ENCODE peak calls at places on chromosomes 16 and 17, in six cellular contexts. L is CD4-positive, CD25-positive, alpha-beta regulatory T cell; G is testis; C is tibial nerve; I is colonic mucosa; K is heart left ventricle. S is an unnamed sample.

GRCh38 chr16:70648606-70649005 is 2.2 kb downstream of the IL34 start:
- DNase-seq in K (no peak), I (no peak), L (no peak), C (no peak), G (no peak), S (no peak)

GRCh38 chr17:38358586-38359513 is 7.2 kb downstream of the SOCS7 start:
- DNase-seq in K (no peak), C (no peak), I (no peak), L (no peak), G (no peak), S (no peak)

GRCh38 chr17:47220531-47220999 is 11.4 kb downstream of the MYL4 start:
- DNase-seq in G (no peak), I (no peak), L (peak), C (no peak), K (no peak), S (no peak)

GRCh38 chr17:21043296-21044232 is 753 bp upstream of the USP22 start:
- DNase-seq in C (peak), I (peak), G (peak), K (peak), L (peak), S (peak)

GRCh38 chr16:3729161-3730112 is 12.1 kb upstream of the TRAP1 start:
- DNase-seq in G (no peak), L (no peak), C (no peak), K (no peak), I (no peak), S (no peak)

GRCh38 chr17:78428025-78428575 is 49.7 kb downstream of the PGS1 start:
- DNase-seq in K (no peak), C (no peak), L (no peak), G (no peak), I (no peak), S (no peak)

GRCh38 chr17:61411114-61411943 is 11.7 kb downstream of the TBX2 start:
- DNase-seq in K (peak), G (no peak), C (no peak), L (no peak), I (peak), S (no peak)

GRCh38 chr16:13305019-13305755 is 403.8 kb downstream of the SHISA9 start:
- DNase-seq in L (no peak), K (no peak), I (no peak), C (no peak), G (no peak), S (no peak)

GRCh38 chr16:28863929-28864886 is 565 bp downstream of the SH2B1 start:
- DNase-seq in G (peak), C (no peak), L (peak), I (peak), K (no peak), S (no peak)

GRCh38 chr17:40475234-40476210 is 25.9 kb downstream of the TNS4 start:
- DNase-seq in I (no peak), L (no peak), C (no peak), G (no peak), K (no peak), S (no peak)

GRCh38 chr17:8318010-8318409 is 8.0 kb downstream of the ARHGEF15 start:
- DNase-seq in G (no peak), C (no peak), K (no peak), L (no peak), I (no peak), S (no peak)

GRCh38 chr17:29143894-29144293 is 36.3 kb downstream of the MYO18A start:
- DNase-seq in I (no peak), K (no peak), L (no peak), C (no peak), G (peak), S (no peak)

GRCh38 chr17:50182783-50183438 is 17.1 kb downstream of the SGCA start:
- DNase-seq in L (no peak), I (no peak), C (no peak), K (no peak), G (no peak), S (no peak)

GRCh38 chr17:74123350-74123749 is 80.1 kb upstream of the RPL38 start:
- DNase-seq in K (no peak), C (no peak), L (no peak), G (no peak), I (no peak), S (peak)

GRCh38 chr17:29116652-29117439 is 63.4 kb downstream of the MYO18A start:
- DNase-seq in C (peak), K (peak), G (peak), I (peak), L (peak), S (peak)

GRCh38 chr17:49964539-49965521 is 4.2 kb upstream of the DLX4 start:
- DNase-seq in L (peak), I (no peak), K (no peak), G (no peak), C (no peak), S (no peak)

GRCh38 chr17:60142872-60143499 is 6.8 kb upstream of the CA4 start:
- DNase-seq in K (peak), G (peak), C (peak), L (peak), I (peak), S (peak)

GRCh38 chr17:80898706-80899105 is 92.9 kb upstream of the CHMP6 start:
- DNase-seq in L (no peak), C (no peak), I (no peak), K (no peak), G (no peak), S (no peak)

GRCh38 chr16:4768549-4769305 is 1.8 kb upstream of the ZNF500 start:
- DNase-seq in L (peak), G (peak), K (peak), I (peak), C (peak), S (peak)

GRCh38 chr16:25771216-25771615 is 79.5 kb downstream of the HS3ST4 start:
- DNase-seq in C (no peak), L (no peak), G (no peak), I (no peak), K (no peak), S (no peak)

GRCh38 chr16:30808163-30808562 is 21.2 kb upstream of the ZNF629 start:
- DNase-seq in C (no peak), G (no peak), K (no peak), I (no peak), L (no peak), S (no peak)

GRCh38 chr17:74296548-74296936 is 22.5 kb downstream of the DNAI2 start:
- DNase-seq in L (peak), I (peak), K (peak), C (peak), G (peak), S (no peak)

GRCh38 chr16:12311887-12312286 is 335.4 kb downstream of the SNX29 start:
- DNase-seq in I (no peak), C (no peak), K (no peak), L (no peak), G (no peak), S (no peak)

GRCh38 chr17:51720439-51720838 is 438.1 kb downstream of the CA10 start:
- DNase-seq in I (no peak), K (no peak), C (no peak), G (no peak), L (no peak), S (no peak)

GRCh38 chr17:1455291-1455747 is 713 bp downstream of the CRK start:
- DNase-seq in G (peak), C (no peak), K (peak), L (peak), I (peak), S (no peak)

DNA sequence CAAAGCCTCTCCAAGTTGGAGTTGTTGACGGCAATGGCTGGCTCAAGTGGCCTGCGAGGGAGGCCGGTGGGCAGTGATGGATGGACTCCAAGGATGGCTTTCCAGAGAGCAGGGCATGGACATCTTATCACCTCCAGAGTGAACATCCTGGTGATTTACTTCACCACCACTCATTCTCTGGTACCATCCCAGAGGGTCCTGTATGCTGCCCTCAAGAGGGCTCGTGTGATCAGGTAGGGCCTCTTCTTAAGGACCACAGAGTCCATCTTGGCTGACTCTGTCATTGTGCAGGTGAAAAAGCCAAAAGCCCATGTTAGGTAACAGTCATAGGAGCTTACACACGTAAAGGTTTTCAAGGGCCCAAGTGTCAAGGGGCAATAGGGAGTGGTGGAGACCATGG is 219.9 kb upstream of the N4BP1 start:
- DNase-seq in I (no peak), L (no peak), K (no peak), G (no peak), C (no peak), S (no peak)
- H3K27ac ChIP-seq in I (no peak), L (no peak), K (no peak), G (no peak), C (no peak), S (no peak)

GRCh38 chr17:79792984-79793923 is 3.6 kb downstream of the CBX8 start:
- DNase-seq in K (no peak), C (no peak), G (no peak), I (no peak), L (no peak), S (no peak)
- H3K4me3 ChIP-seq in K (no peak), C (peak), G (peak), I (peak), L (no peak), S (no peak)

DNA sequence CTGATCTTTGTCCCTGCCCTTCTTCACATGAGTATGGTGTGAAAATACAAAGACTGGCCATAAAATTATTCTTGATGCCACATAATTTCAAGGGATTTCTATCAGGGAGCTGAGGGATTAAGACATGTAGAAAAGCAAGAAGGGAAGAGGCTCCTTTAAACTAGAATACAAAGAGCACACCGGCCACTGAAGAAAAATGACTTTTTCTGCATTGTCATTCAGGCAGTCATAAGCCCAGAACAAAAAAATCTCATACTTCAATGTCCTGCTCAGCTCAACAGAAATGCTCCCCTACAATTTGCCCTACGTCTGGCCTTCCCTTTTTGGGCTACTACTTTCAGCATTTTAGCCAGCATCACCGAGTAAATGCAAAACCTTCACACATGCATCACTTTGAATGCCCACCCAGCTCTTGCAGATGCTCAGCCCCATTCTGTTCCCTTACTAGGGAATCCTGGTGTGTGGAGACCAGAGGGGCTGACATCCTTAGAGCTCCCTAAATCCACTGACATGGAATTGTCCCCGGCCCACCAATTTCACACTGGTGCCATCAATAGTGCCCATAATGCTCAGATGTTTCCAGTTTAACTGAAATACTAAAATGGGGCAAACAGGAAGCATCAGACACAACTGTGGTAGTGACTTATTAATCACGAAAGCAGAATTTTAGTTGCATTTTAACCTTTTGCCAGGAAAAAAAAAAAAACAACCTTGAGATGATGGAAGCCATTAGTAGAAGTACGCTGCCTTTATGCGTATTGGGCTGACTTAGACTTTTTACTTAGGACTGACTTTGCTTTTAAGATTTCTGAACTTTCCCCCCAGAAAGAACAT is 2.7 kb downstream of the MAP3K14 start:
- DNase-seq in I (no peak), G (no peak), K (no peak), L (peak), C (no peak), S (no peak)
- H3K27ac ChIP-seq in I (peak), G (peak), K (peak), L (peak), C (peak), S (no peak)

GRCh38 chr16:85610059-85610445 is 3.1 kb upstream of the GSE1 start:
- DNase-seq in C (no peak), L (no peak), K (no peak), I (peak), G (no peak), S (no peak)
- H3K4me3 ChIP-seq in C (no peak), L (no peak), K (no peak), I (no peak), G (no peak), S (no peak)

DNA sequence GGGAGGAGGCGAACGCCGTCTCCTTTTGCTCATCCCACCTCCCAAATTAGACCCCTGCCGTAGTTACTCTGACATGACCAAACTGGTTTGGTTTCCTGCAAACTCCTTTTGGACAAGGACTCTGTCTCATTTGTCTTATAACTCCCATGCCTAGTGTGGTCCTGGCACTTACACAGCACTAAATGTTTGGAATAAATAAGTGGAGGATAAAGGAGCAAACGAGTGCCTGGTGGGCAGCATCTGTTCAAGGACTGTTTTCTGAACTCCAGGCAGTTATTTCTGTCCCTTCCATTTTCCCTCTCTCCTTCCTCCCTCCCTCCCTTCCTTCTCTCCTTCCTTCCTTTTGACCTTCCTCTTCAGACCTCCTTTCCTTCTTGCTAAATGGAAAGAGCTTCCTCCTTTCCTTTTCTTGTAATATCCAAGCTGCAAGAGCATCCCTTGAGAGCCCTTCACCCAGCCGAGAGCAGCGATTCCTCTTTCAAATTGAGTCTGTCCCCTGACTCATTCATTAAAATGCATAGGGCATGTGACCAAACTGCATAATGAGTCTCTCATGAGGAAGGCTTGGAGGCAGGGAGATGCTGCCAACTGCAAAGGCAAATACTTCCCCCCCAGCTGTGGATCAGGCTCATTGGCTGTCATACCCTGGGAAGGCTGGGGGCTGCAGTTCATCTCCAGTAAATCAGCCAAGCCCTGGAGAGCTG is 36.9 kb downstream of the CHD9 start:
- DNase-seq in C (no peak), L (no peak), I (peak), K (peak), G (peak), S (no peak)
- H3K27ac ChIP-seq in C (peak), L (no peak), I (peak), K (peak), G (peak), S (no peak)

GRCh38 chr16:19434584-19434983 is 16.9 kb downstream of the TMC5 start:
- DNase-seq in L (no peak), G (no peak), I (no peak), K (no peak), C (no peak), S (no peak)

GRCh38 chr16:19439483-19439882 is 21.8 kb downstream of the TMC5 start:
- DNase-seq in G (no peak), I (no peak), K (no peak), L (no peak), C (no peak), S (no peak)

GRCh38 chr16:19436540-19436939 is 18.9 kb downstream of the TMC5 start:
- DNase-seq in K (no peak), I (no peak), L (no peak), G (no peak), C (no peak), S (no peak)

GRCh38 chr16:19438739-19439138 is 21.1 kb downstream of the TMC5 start:
- DNase-seq in K (no peak), C (no peak), L (no peak), G (no peak), I (no peak), S (no peak)

GRCh38 chr16:19437280-19437679 is 19.6 kb downstream of the TMC5 start:
- DNase-seq in I (peak), C (no peak), L (no peak), K (no peak), G (no peak), S (no peak)
- H3K4me3 ChIP-seq in I (no peak), C (no peak), L (no peak), K (no peak), G (no peak), S (no peak)

GRCh38 chr17:67440311-67441051 is 63.4 kb downstream of the PITPNC1 start:
- DNase-seq in I (no peak), C (no peak), G (no peak), L (no peak), K (no peak), S (no peak)
- H3K27ac ChIP-seq in I (peak), C (no peak), G (no peak), L (peak), K (peak), S (no peak)

GRCh38 chr16:50847166-50847565 is 105.3 kb downstream of the CYLD start:
- DNase-seq in L (no peak), I (no peak), K (no peak), G (no peak), C (no peak), S (no peak)
- H3K4me3 ChIP-seq in L (no peak), I (no peak), K (no peak), G (no peak), C (no peak), S (no peak)

GRCh38 chr17:44826123-44826790 is 3.8 kb downstream of the GJC1 start:
- DNase-seq in L (no peak), G (no peak), K (no peak), C (no peak), I (no peak), S (no peak)
- H3K27ac ChIP-seq in L (no peak), G (no peak), K (no peak), C (peak), I (no peak), S (no peak)

GRCh38 chr17:13572581-13572980 is 29.1 kb downstream of the HS3ST3A1 start:
- DNase-seq in I (no peak), G (no peak), C (no peak), L (no peak), K (no peak), S (no peak)

GRCh38 chr17:13575466-13575865 is 26.3 kb downstream of the HS3ST3A1 start:
- DNase-seq in K (no peak), I (no peak), L (no peak), G (no peak), C (no peak), S (no peak)

GRCh38 chr17:13563916-13564315 is 37.8 kb downstream of the HS3ST3A1 start:
- DNase-seq in K (no peak), I (no peak), L (no peak), G (no peak), C (no peak), S (no peak)

GRCh38 chr17:13568746-13569739 is 32.7 kb downstream of the HS3ST3A1 start:
- DNase-seq in G (no peak), L (no peak), I (no peak), K (peak), C (no peak), S (no peak)

GRCh38 chr17:13569740-13570137 is 32.0 kb downstream of the HS3ST3A1 start:
- DNase-seq in K (no peak), G (no peak), C (no peak), I (no peak), L (no peak), S (no peak)
- H3K4me3 ChIP-seq in K (no peak), G (no peak), C (no peak), I (no peak), L (no peak), S (no peak)

S was measured in iPS DF 6.9.